ENCODE peak calls at places on chromosomes 12 and 14, in five cellular contexts. One of them, this sample, is unnamed. For H3K79me1, the result is how much of the 10 kb centered on the place peaks cover.

GRCh38 chr12:90128526-90128925 is 419.9 kb upstream of the ATP2B1 start:
- DNase-seq in IMR-90: no peak
- DNase-seq in mesendoderm: no peak
- DNase-seq in trophoblast cell: no peak
- DNase-seq in neuronal stem cell: no peak
- DNase-seq in this sample: no peak

GRCh38 chr12:69024413-69024812 is 91.4 kb upstream of the CPM start:
- DNase-seq in mesendoderm: no peak
- DNase-seq in IMR-90: no peak
- DNase-seq in neuronal stem cell: no peak
- DNase-seq in trophoblast cell: peak
- DNase-seq in this sample: no peak

GRCh38 chr14:103072595-103073366 is 11.2 kb upstream of the LBHD2 start:
- DNase-seq in neuronal stem cell: no peak
- DNase-seq in trophoblast cell: no peak
- DNase-seq in IMR-90: no peak
- DNase-seq in mesendoderm: no peak
- DNase-seq in this sample: no peak

GRCh38 chr14:94392510-94392935 is 4.1 kb upstream of the SERPINA1 start:
- DNase-seq in IMR-90: peak
- DNase-seq in neuronal stem cell: no peak
- DNase-seq in trophoblast cell: no peak
- DNase-seq in mesendoderm: peak
- DNase-seq in this sample: no peak

GRCh38 chr14:23141706-23142467 is 22.8 kb upstream of the CEBPE start:
- DNase-seq in mesendoderm: peak
- DNase-seq in neuronal stem cell: no peak
- DNase-seq in IMR-90: peak
- DNase-seq in trophoblast cell: peak
- DNase-seq in this sample: peak

GRCh38 chr14:95184413-95184790 is 27.1 kb upstream of the DICER1 start:
- DNase-seq in trophoblast cell: no peak
- DNase-seq in mesendoderm: no peak
- DNase-seq in IMR-90: no peak
- DNase-seq in neuronal stem cell: no peak
- DNase-seq in this sample: peak

GRCh38 chr12:75706786-75707605 is 195.6 kb upstream of the KRR1 start:
- DNase-seq in neuronal stem cell: no peak
- DNase-seq in IMR-90: peak
- DNase-seq in trophoblast cell: no peak
- DNase-seq in mesendoderm: no peak
- DNase-seq in this sample: peak

GRCh38 chr14:95901014-95901413 is 24.4 kb downstream of the TUNAR start:
- DNase-seq in neuronal stem cell: no peak
- DNase-seq in IMR-90: peak
- DNase-seq in trophoblast cell: no peak
- DNase-seq in mesendoderm: no peak
- DNase-seq in this sample: no peak

GRCh38 chr14:22567437-22567836 is 21.6 kb downstream of the DAD1 start:
- DNase-seq in trophoblast cell: no peak
- DNase-seq in neuronal stem cell: no peak
- DNase-seq in IMR-90: no peak
- DNase-seq in mesendoderm: no peak
- DNase-seq in this sample: no peak

GRCh38 chr14:103517172-103517566 is 5.5 kb downstream of the CKB start:
- DNase-seq in neuronal stem cell: no peak
- DNase-seq in trophoblast cell: no peak
- DNase-seq in mesendoderm: no peak
- DNase-seq in IMR-90: no peak
- DNase-seq in this sample: no peak

GRCh38 chr12:85182699-85183098 is 97.3 kb upstream of the ALX1 start:
- DNase-seq in trophoblast cell: no peak
- DNase-seq in IMR-90: no peak
- DNase-seq in neuronal stem cell: no peak
- DNase-seq in mesendoderm: no peak
- DNase-seq in this sample: no peak

GRCh38 chr12:47686645-47687240 is 19.1 kb downstream of the RPAP3 start:
- DNase-seq in trophoblast cell: no peak
- DNase-seq in mesendoderm: peak
- DNase-seq in neuronal stem cell: peak
- DNase-seq in IMR-90: peak
- DNase-seq in this sample: peak

DNA sequence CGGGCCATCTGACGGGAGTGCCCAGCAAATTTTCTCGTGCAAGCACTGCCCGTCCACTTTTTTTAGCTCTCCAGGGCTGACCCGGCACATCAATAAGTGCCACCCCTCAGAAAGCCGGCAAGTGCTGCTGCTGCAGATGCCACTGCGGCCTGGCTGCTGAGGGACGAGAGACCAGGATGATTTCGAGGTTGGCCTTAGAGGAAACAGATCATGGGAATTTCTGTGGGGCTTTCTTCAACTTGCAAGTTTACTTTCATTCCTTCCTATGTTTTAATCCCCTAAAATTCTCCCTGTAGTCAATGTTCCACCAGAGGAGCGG is 1.8 kb downstream of the INSM2 start:
- DNase-seq in mesendoderm: no peak
- DNase-seq in IMR-90: no peak
- DNase-seq in neuronal stem cell: no peak
- DNase-seq in trophoblast cell: no peak
- DNase-seq in this sample: no peak
- H3K4me3 ChIP-seq in mesendoderm: no peak
- H3K4me3 ChIP-seq in IMR-90: no peak
- H3K4me3 ChIP-seq in neuronal stem cell: no peak
- H3K4me3 ChIP-seq in trophoblast cell: no peak
- H3K4me3 ChIP-seq in this sample: no peak

DNA sequence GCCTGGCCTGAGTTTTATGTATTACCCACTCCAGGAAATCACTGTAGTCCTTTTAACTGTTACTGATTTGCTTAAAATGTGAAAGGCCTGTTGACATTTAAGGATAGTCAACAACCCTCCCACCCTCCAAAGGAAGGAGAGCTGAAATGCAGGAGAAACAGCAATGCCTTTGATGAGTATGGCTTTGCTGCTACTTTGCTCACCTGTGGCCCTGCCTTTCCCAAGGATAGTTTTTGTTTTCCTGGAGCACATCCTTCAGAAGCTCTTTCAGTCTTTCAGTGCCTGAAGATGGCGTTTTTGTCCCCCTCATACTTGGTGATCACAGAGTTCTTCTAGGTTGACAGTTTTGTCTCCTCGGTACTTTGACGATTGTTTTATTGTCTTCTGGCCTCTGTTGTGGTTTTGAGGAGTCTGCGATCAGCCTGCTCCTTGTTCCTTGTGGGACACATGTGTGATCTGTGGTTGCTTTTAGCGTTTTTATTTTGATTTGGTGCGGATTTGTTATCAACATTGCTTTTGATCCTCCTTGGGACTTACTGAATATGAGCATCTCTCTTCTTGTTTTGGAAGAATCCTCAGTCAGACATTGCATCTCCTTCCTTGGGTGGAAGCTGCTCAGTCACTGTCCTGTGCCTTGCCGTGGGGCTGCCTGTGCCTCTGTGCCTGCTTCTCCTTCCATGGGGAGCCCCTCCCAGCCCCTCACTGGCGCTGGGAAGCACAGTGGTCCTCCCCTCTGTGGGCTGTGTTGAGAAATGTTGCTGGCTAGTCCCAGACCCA is 17.2 kb downstream of the PACS2 start:
- DNase-seq in mesendoderm: no peak
- DNase-seq in trophoblast cell: no peak
- DNase-seq in IMR-90: no peak
- DNase-seq in neuronal stem cell: no peak
- DNase-seq in this sample: no peak
- H3K79me1 ChIP-seq in mesendoderm: under half
- H3K79me1 ChIP-seq in trophoblast cell: under half
- H3K79me1 ChIP-seq in IMR-90: under half
- H3K79me1 ChIP-seq in neuronal stem cell: under half
- H3K79me1 ChIP-seq in this sample: half or more

GRCh38 chr14:76919431-76919810 is 93.2 kb downstream of the LRRC74A start:
- DNase-seq in trophoblast cell: peak
- DNase-seq in mesendoderm: no peak
- DNase-seq in neuronal stem cell: no peak
- DNase-seq in IMR-90: no peak
- DNase-seq in this sample: no peak
- H3K4me3 ChIP-seq in trophoblast cell: no peak
- H3K4me3 ChIP-seq in mesendoderm: no peak
- H3K4me3 ChIP-seq in neuronal stem cell: no peak
- H3K4me3 ChIP-seq in IMR-90: no peak
- H3K4me3 ChIP-seq in this sample: no peak

GRCh38 chr14:93090826-93091583 is 24.7 kb downstream of the ITPK1 start:
- DNase-seq in IMR-90: no peak
- DNase-seq in mesendoderm: no peak
- DNase-seq in trophoblast cell: no peak
- DNase-seq in neuronal stem cell: no peak
- DNase-seq in this sample: no peak

GRCh38 chr14:93092606-93093556 is 22.8 kb downstream of the ITPK1 start:
- DNase-seq in mesendoderm: no peak
- DNase-seq in IMR-90: no peak
- DNase-seq in neuronal stem cell: no peak
- DNase-seq in trophoblast cell: no peak
- DNase-seq in this sample: no peak

GRCh38 chr14:93094121-93094918 is 21.4 kb downstream of the ITPK1 start:
- DNase-seq in trophoblast cell: no peak
- DNase-seq in IMR-90: no peak
- DNase-seq in mesendoderm: no peak
- DNase-seq in neuronal stem cell: no peak
- DNase-seq in this sample: no peak

GRCh38 chr14:93089501-93090269 is 26.0 kb downstream of the ITPK1 start:
- DNase-seq in mesendoderm: peak
- DNase-seq in neuronal stem cell: no peak
- DNase-seq in trophoblast cell: no peak
- DNase-seq in IMR-90: no peak
- DNase-seq in this sample: no peak

DNA sequence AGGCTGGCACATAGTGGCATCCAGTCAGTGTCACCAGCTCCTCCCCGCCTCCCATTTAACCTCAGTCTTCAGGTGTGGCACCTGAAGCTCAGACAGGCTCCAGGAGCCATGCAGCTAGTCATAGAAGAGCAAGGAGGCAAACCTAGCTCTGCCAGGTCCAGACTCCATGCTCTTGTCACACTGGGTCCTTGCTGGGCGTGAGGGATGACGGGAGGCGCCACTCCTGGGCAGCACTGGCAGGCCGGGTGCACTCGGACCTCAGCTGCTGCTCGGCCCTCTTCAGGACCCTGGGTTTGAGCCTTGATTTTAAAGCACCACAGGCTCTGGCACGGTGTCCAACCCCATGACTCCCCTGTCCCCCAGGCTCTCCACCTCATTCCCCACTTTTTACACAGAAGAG is 24.1 kb downstream of the ITPK1 start:
- DNase-seq in mesendoderm: no peak
- DNase-seq in trophoblast cell: no peak
- DNase-seq in IMR-90: no peak
- DNase-seq in neuronal stem cell: no peak
- DNase-seq in this sample: no peak
- H3K79me1 ChIP-seq in mesendoderm: under half
- H3K79me1 ChIP-seq in trophoblast cell: under half
- H3K79me1 ChIP-seq in IMR-90: under half
- H3K79me1 ChIP-seq in neuronal stem cell: under half
- H3K79me1 ChIP-seq in this sample: under half

GRCh38 chr12:126095748-126096510 is 1030.7 kb downstream of the AACS start:
- DNase-seq in IMR-90: no peak
- DNase-seq in mesendoderm: no peak
- DNase-seq in neuronal stem cell: no peak
- DNase-seq in trophoblast cell: no peak
- DNase-seq in this sample: no peak
- H3K4me3 ChIP-seq in IMR-90: no peak
- H3K4me3 ChIP-seq in mesendoderm: no peak
- H3K4me3 ChIP-seq in neuronal stem cell: no peak
- H3K4me3 ChIP-seq in trophoblast cell: no peak
- H3K4me3 ChIP-seq in this sample: no peak

DNA sequence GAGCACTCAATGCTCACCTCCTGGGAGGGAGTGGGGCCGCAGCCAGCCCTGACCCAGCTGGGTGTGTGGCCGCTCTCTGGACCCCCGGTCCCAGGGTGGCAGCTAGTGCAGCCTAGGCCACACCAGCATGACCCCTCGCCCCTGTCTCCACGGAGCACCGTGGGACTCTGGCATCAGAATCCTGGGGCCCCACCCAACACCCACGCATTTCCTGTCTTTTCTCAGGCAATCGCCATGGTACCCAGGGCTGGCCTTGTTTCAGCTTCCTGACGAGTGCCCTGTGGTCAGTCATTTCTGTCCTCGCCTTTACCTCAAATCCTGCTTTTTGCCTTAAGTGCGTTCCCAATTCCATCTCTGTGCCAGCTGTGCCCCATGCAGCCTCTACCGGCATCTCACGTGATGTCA is 15.9 kb downstream of the PACS2 start:
- DNase-seq in IMR-90: peak
- DNase-seq in neuronal stem cell: no peak
- DNase-seq in trophoblast cell: no peak
- DNase-seq in mesendoderm: no peak
- DNase-seq in this sample: peak
- H3K79me1 ChIP-seq in IMR-90: under half
- H3K79me1 ChIP-seq in neuronal stem cell: under half
- H3K79me1 ChIP-seq in trophoblast cell: under half
- H3K79me1 ChIP-seq in mesendoderm: under half
- H3K79me1 ChIP-seq in this sample: half or more

DNA sequence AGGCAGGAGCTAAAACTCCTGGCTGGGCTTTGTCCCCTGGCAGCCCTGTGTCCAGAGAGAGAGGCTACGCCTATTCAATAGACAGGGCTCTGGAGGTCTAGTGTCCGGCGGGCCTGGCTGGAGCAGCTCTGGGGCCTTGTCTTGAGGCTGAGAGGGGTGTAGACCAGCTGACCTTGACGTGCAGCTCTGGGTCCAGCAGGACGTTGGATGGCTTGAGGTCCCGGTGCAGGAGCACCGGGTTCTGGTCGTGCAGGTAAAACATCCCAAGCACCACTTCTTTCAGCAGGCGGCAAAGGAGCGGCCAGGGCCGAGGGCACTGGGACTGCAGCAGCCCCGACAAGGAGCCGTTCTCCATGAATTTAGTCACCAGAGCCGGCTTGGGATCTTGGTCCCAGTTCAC is 948 bp downstream of the RIPK3 start:
- DNase-seq in mesendoderm: no peak
- DNase-seq in IMR-90: no peak
- DNase-seq in neuronal stem cell: no peak
- DNase-seq in trophoblast cell: no peak
- DNase-seq in this sample: no peak
- H3K4me3 ChIP-seq in mesendoderm: no peak
- H3K4me3 ChIP-seq in IMR-90: no peak
- H3K4me3 ChIP-seq in neuronal stem cell: peak
- H3K4me3 ChIP-seq in trophoblast cell: no peak
- H3K4me3 ChIP-seq in this sample: peak

DNA sequence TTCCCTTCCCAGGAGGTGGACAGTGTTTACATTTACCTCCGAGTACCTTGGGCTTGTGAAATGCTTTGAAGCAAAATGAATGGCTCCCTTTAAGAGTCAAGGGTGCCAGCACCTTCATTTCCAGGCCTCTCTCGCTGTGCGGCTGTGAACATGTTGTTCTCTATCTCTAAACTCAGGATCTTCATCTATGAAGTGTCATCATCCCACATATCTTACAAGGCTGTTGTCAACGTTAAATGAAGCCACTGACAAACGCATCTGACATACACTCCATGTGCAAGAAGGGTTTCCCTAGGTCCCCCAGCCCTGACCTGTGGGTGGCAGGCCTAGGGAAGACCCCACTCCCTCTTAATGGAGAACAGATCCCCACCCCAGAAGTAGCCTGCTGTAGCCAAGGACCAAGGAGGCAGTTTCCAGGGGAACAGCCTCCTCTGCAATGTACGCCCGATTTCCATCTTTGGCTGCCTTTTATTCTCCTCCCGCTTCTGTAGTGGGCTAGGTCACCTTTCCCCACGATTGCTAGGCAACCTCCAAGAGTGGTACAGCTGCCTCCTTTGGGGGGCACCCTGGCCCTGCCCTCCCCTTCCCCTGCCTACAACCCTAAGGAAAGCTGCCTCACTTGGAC is 7.6 kb downstream of the ACTN1 start:
- DNase-seq in IMR-90: no peak
- DNase-seq in neuronal stem cell: no peak
- DNase-seq in trophoblast cell: no peak
- DNase-seq in mesendoderm: no peak
- DNase-seq in this sample: no peak
- H3K79me1 ChIP-seq in IMR-90: under half
- H3K79me1 ChIP-seq in neuronal stem cell: under half
- H3K79me1 ChIP-seq in trophoblast cell: under half
- H3K79me1 ChIP-seq in mesendoderm: under half
- H3K79me1 ChIP-seq in this sample: under half

This sample was measured in mesenchymal stem cell.